ENCODE peak calls at places on chromosome 16, in six cellular contexts. M is GM06990, L is cardiac fibroblast, H is IMR-90, B is mammary epithelial cell, T is AG04450. Q is an unnamed sample.

GRCh38 chr16:30774367-30775130 is 12.4 kb downstream of the RNF40 start:
- DNase-seq in M (no peak), L (no peak), H (no peak), B (no peak), T (no peak), Q (peak)

GRCh38 chr16:11852092-11852809 is 909 bp upstream of the RSL1D1 start:
- DNase-seq in M (no peak), L (peak), H (peak), B (no peak), T (no peak), Q (peak)

GRCh38 chr16:88781140-88782077 is 3.6 kb downstream of the PIEZO1 start:
- DNase-seq in M (peak), L (no peak), H (no peak), B (no peak), T (no peak), Q (no peak)

GRCh38 chr16:66677836-66678235 is 18.7 kb downstream of the CMTM4 start:
- DNase-seq in M (no peak), L (no peak), H (no peak), B (no peak), T (no peak), Q (peak)

GRCh38 chr16:74279266-74279665 is 17.3 kb upstream of the PSMD7 start:
- DNase-seq in M (no peak), L (no peak), H (no peak), B (no peak), T (no peak), Q (no peak)

GRCh38 chr16:66578596-66579531 is at the start of gene CMTM2:
- DNase-seq in M (no peak), L (peak), H (no peak), B (no peak), T (no peak), Q (no peak)

GRCh38 chr16:31253642-31254045 is 6.1 kb upstream of the ITGAM start:
- DNase-seq in M (no peak), L (no peak), H (no peak), B (no peak), T (no peak), Q (peak)

GRCh38 chr16:6929868-6930267 is 402.8 kb upstream of the RBFOX1 start:
- DNase-seq in M (no peak), L (no peak), H (no peak), B (no peak), T (no peak), Q (peak)

GRCh38 chr16:31421587-31421986 is 6.6 kb downstream of the COX6A2 start:
- DNase-seq in M (peak), L (no peak), H (no peak), B (peak), T (no peak), Q (no peak)

GRCh38 chr16:14564881-14565687 is 65.0 kb downstream of the PARN start:
- DNase-seq in M (no peak), L (peak), H (peak), B (peak), T (no peak), Q (no peak)

GRCh38 chr16:82023206-82023605 is 11.8 kb upstream of the HSD17B2 start:
- DNase-seq in M (no peak), L (no peak), H (no peak), B (no peak), T (no peak), Q (no peak)

GRCh38 chr16:51723016-51723724 is 572.1 kb upstream of the SALL1 start:
- DNase-seq in M (no peak), L (no peak), H (no peak), B (no peak), T (no peak), Q (no peak)

GRCh38 chr16:12157510-12158093 is 181.1 kb downstream of the SNX29 start:
- DNase-seq in M (no peak), L (peak), H (peak), B (no peak), T (no peak), Q (no peak)

GRCh38 chr16:7508656-7509055 is 176.0 kb downstream of the RBFOX1 start:
- DNase-seq in M (no peak), L (no peak), H (no peak), B (no peak), T (no peak), Q (no peak)

GRCh38 chr16:10777356-10777755 is 33.7 kb downstream of the NUBP1 start:
- DNase-seq in M (no peak), L (no peak), H (no peak), B (no peak), T (no peak), Q (no peak)

GRCh38 chr16:87849419-87850008 is 19.8 kb downstream of the SLC7A5 start:
- DNase-seq in M (no peak), L (no peak), H (no peak), B (no peak), T (no peak), Q (no peak)

GRCh38 chr16:77647726-77648125 is 74.6 kb upstream of the NUDT7 start:
- DNase-seq in M (no peak), L (no peak), H (no peak), B (no peak), T (no peak), Q (no peak)

GRCh38 chr16:46743232-46743719 is 4.9 kb downstream of the MYLK3 start:
- DNase-seq in M (peak), L (peak), H (peak), B (peak), T (no peak), Q (no peak)

GRCh38 chr16:1751946-1752345 is 19.4 kb downstream of the NME3 start:
- DNase-seq in M (no peak), L (no peak), H (no peak), B (no peak), T (no peak), Q (no peak)

GRCh38 chr16:77960771-77961170 is 61.6 kb upstream of the CLEC3A start:
- DNase-seq in M (no peak), L (no peak), H (no peak), B (no peak), T (no peak), Q (peak)

GRCh38 chr16:69089091-69089912 is 16.2 kb upstream of the HAS3 start:
- DNase-seq in M (no peak), L (no peak), H (peak), B (no peak), T (no peak), Q (peak)

GRCh38 chr16:11090947-11091785 is 146.8 kb downstream of the CLEC16A start:
- DNase-seq in M (no peak), L (no peak), H (no peak), B (no peak), T (no peak), Q (no peak)

GRCh38 chr16:2027024-2028010 is 615 bp downstream of the NHERF2 start:
- DNase-seq in M (peak), L (peak), H (peak), B (no peak), T (no peak), Q (peak)

GRCh38 chr16:20916289-20916688 is 15.7 kb downstream of the LYRM1 start:
- DNase-seq in M (no peak), L (no peak), H (no peak), B (no peak), T (no peak), Q (no peak)

GRCh38 chr16:27113341-27113841 is 46.7 kb downstream of the C16orf82 start:
- DNase-seq in M (peak), L (no peak), H (no peak), B (no peak), T (no peak), Q (no peak)

GRCh38 chr16:75820672-75821071 is 94.4 kb upstream of the CPHXL start:
- DNase-seq in M (no peak), L (no peak), H (no peak), B (peak), T (no peak), Q (no peak)

GRCh38 chr16:3027983-3028715 is 4.3 kb downstream of the THOC6 start:
- DNase-seq in M (peak), L (peak), H (peak), B (peak), T (no peak), Q (peak)

GRCh38 chr16:57727610-57728009 is 8.0 kb upstream of the KATNB1 start:
- DNase-seq in M (no peak), L (no peak), H (no peak), B (no peak), T (no peak), Q (no peak)

GRCh38 chr16:88785106-88785924 is at the start of gene PIEZO1:
- DNase-seq in M (peak), L (peak), H (peak), B (peak), T (no peak), Q (peak)

GRCh38 chr16:17470002-17470870 is 524 bp downstream of the XYLT1 start:
- DNase-seq in M (peak), L (no peak), H (no peak), B (peak), T (no peak), Q (peak)

GRCh38 chr16:14420721-14421488 is 209.2 kb downstream of the PARN start:
- DNase-seq in M (no peak), L (peak), H (no peak), B (no peak), T (no peak), Q (no peak)

GRCh38 chr16:70737377-70738082 is 51.7 kb upstream of the MTSS2 start:
- DNase-seq in M (peak), L (peak), H (peak), B (peak), T (peak), Q (no peak)

GRCh38 chr16:89563639-89564392 is 3.3 kb downstream of the RPL13 start:
- DNase-seq in M (no peak), L (no peak), H (no peak), B (no peak), T (no peak), Q (no peak)

GRCh38 chr16:58511933-58512815 is 3.1 kb upstream of the SETD6 start:
- DNase-seq in M (no peak), L (peak), H (peak), B (peak), T (peak), Q (peak)

GRCh38 chr16:30010817-30011504 is at the start of gene DOC2A:
- DNase-seq in M (no peak), L (no peak), H (no peak), B (no peak), T (no peak), Q (no peak)

GRCh38 chr16:28166394-28167208 is 45.2 kb downstream of the XPO6 start:
- DNase-seq in M (no peak), L (no peak), H (peak), B (peak), T (no peak), Q (no peak)

DNA sequence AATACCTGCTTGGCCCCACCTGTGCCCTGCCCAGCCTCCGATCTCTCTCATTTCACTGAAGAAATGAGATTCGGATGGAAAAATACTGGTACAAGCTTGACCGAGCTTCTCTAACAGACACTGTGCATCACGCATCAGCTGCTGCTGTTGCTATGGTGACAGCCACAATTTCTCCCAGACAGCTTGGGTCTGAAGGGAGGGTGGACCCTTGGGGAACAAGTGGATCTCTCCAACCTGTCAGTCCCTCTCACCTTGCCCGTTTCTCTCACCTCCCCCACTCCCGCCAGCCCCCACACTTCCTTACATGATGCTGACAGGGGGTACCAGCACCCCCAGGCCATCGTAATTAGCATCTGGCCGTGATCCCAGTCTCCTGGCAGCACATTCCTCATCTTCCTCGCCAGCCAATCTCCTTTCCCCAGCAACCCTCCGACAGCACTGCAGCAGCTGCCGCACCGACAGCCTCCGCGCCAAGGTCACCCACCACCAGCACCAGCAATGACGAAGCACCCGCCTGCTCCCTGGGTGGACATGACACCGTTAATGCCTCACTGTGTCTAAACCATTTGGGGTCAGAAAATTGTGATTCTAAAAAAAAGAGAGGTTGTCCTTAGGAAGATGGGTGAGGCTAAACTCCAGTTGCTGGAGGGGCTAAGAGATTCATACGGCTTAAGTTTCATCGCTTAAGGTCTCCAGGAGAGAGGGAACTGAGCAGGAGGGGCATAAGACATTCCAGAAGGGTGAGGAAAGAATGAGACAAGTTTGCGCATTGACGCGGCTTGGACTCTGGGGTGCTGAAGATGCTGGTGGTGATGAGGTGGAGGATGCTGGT is 58.6 kb upstream of the TNRC6A start:
- DNase-seq in M (peak), L (peak), H (peak), B (peak), T (no peak), Q (peak)
- H3K4me3 ChIP-seq in M (no peak), L (no peak), H (no peak), B (no peak), T (peak), Q (no peak)

GRCh38 chr16:49545243-49545642 is 171.6 kb downstream of the C16orf78 start:
- DNase-seq in M (no peak), L (no peak), H (no peak), B (no peak), T (no peak), Q (no peak)

GRCh38 chr16:49546059-49546458 is 172.5 kb downstream of the C16orf78 start:
- DNase-seq in M (no peak), L (peak), H (no peak), B (no peak), T (no peak), Q (no peak)

GRCh38 chr16:49546735-49547134 is 173.1 kb downstream of the C16orf78 start:
- DNase-seq in M (no peak), L (no peak), H (no peak), B (no peak), T (no peak), Q (no peak)

GRCh38 chr16:49548571-49548970 is 175.0 kb downstream of the C16orf78 start:
- DNase-seq in M (no peak), L (no peak), H (no peak), B (no peak), T (no peak), Q (no peak)

DNA sequence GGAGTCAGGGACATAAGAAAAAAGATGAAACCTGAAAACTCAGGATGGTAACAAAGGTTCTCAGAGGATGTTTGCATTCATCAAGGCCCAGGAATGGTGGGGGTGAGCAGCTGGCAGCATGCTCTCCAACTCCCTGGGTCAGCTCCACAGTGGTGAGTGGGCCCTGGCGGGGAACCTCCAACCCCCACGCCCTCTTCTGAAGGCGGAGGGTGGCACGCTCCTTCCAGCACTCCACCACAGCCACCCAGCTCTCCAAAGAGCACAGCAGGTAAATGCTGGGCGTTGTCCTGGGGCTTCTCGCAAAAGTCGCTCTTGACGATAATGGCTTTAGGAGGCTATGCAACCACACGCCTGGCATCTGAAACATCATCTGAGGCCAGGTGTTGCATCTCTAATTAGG is 173.8 kb downstream of the C16orf78 start:
- DNase-seq in M (no peak), L (no peak), H (no peak), B (no peak), T (no peak), Q (no peak)
- TF ChIP-seq CTCF in M (no peak), L (no peak), H (no peak), B (no peak), T (no peak), Q (no peak)

DNA sequence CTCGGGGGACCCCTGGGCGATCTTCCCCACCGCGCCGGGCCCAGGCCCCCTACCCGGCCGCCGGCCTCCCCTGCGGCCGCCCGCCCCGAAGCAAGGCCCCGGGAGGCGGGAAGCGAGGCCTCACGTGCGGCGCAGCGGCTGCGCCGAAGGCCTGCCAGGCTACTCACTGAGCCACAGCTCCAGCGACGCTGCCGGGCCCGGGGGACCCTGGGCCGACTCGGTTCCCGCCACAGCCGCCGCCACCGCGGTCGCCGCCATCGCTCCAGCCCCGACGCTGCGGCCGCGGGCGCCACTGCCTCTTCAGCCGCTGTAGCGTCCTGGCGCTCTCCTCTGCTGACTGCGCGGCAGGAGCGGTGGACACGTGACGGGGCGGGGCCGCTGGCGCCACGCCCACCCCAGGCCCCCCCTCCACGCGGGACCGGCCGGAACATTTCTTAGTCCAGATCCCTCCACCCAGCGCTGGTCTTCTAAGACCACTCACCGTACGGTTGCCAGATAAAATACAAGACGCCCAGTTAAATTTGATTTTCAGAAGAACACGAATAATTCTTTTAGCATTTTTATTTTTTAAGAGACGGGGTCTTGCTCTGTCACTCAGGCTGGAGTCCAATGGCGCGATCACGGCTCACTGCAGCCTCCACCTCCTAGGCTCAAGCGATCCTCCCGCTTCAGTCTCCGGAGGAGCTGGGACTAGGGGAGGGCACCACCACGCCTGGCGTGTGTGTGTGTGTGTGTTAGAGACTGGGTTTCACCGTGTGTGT is at the start of gene GGA2:
- DNase-seq in M (peak), L (peak), H (peak), B (peak), T (no peak), Q (peak)
- H3K4me3 ChIP-seq in M (peak), L (peak), H (peak), B (peak), T (peak), Q (peak)

GRCh38 chr16:86022381-86022960 is 123.5 kb downstream of the IRF8 start:
- DNase-seq in M (no peak), L (no peak), H (no peak), B (no peak), T (no peak), Q (no peak)

GRCh38 chr16:86018487-86018886 is 119.5 kb downstream of the IRF8 start:
- DNase-seq in M (no peak), L (peak), H (peak), B (no peak), T (no peak), Q (no peak)

GRCh38 chr16:86020971-86021370 is 122.0 kb downstream of the IRF8 start:
- DNase-seq in M (no peak), L (no peak), H (no peak), B (no peak), T (no peak), Q (no peak)

GRCh38 chr16:86016201-86016965 is 117.4 kb downstream of the IRF8 start:
- DNase-seq in M (no peak), L (peak), H (peak), B (peak), T (no peak), Q (peak)

DNA sequence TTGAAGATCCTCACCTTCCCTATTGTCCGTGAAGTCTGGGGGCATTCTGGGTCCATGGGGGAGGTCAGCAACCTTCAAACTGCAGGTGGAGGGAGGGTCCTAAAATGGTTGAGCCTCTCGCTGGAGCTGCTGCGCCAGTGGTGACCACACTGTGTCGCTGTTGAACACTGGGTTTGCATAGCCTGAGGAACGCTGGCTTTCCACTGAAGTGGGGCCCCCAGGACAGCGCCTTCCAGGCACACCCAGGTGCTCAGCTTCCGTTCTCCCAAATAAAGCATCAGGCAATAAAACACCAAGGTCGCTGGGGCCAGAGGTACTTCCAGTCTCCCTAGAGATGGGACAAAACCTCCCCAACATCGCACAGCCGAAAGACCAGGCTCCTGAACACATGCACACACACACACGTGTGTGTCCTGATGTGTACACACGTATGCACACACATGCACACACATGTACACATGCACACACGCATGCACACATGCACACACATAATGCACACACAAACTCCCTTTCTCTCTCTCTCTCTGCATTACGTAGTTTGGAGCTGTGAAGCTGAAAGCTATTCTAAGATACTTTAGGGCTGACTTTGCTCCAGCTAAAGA is 120.6 kb downstream of the IRF8 start:
- DNase-seq in M (no peak), L (no peak), H (no peak), B (no peak), T (no peak), Q (no peak)
- TF ChIP-seq CTCF in M (no peak), L (peak), H (peak), B (peak), T (peak), Q (no peak)

GRCh38 chr16:48607056-48607825 is 2.7 kb downstream of the N4BP1 start:
- DNase-seq in M (no peak), L (peak), H (peak), B (peak), T (no peak), Q (peak)
- H3K4me3 ChIP-seq in M (peak), L (no peak), H (no peak), B (peak), T (peak), Q (no peak)

DNA sequence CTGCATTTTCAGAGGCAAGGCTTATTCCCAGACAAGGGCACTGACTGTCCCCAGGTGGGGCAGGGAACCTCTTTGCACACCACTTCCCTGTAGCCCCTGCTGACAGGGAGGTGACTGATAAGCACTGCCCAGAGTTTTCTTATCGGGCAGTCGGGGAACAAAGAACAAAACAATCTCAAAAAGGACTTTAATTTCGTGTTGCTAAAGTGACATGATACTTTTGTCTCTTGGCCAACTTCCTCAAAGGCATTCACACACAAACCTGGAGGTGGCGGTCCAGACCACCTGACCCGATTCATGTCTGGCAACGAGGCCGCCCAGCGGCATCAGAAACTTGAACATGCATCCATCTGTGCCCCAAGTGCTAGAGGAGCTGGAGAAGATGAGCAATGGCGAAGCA is 28.9 kb downstream of the ZDHHC7 start:
- DNase-seq in M (no peak), L (no peak), H (no peak), B (no peak), T (no peak), Q (peak)
- TF ChIP-seq CTCF in M (no peak), L (no peak), H (no peak), B (no peak), T (no peak), Q (no peak)